ENCODE peak calls at places on chromosomes 16 and 17, in six cellular contexts. K, H, Q, X, F and L are unnamed samples.

GRCh38 chr17:7363311-7363710 is 8.4 kb downstream of the TMEM95 start:
- DNase-seq in Q (peak), X (no peak), H (no peak), F (no peak), K (peak), L (no peak)

GRCh38 chr17:42508426-42509164 is 27.4 kb upstream of the NAGLU start:
- DNase-seq in K (no peak), H (no peak), Q (no peak), X (no peak), F (no peak), L (no peak)

GRCh38 chr17:65530985-65531507 is 30.4 kb downstream of the AXIN2 start:
- DNase-seq in F (peak), H (no peak), Q (peak), X (peak), K (peak), L (no peak)

GRCh38 chr17:44363613-44364159 is at the start of gene FAM171A2:
- DNase-seq in Q (peak), H (peak), K (peak), X (peak), F (peak), L (no peak)

GRCh38 chr16:69031877-69032301 is 73.6 kb upstream of the HAS3 start:
- DNase-seq in X (no peak), Q (no peak), K (no peak), H (no peak), F (no peak), L (no peak)

GRCh38 chr16:11539635-11540034 is 47.1 kb downstream of the LITAF start:
- DNase-seq in F (no peak), Q (no peak), H (no peak), X (no peak), K (no peak), L (no peak)

GRCh38 chr17:1769826-1770477 is 8.1 kb downstream of the SERPINF1 start:
- DNase-seq in F (peak), K (no peak), H (peak), X (no peak), Q (no peak), L (peak)

GRCh38 chr17:36112572-36112971 is 8.9 kb downstream of the CCL4 start:
- DNase-seq in H (no peak), Q (no peak), X (no peak), K (no peak), F (no peak), L (no peak)

GRCh38 chr16:83914091-83914710 is 15.3 kb downstream of the MLYCD start:
- DNase-seq in Q (no peak), X (no peak), F (no peak), H (no peak), K (no peak), L (no peak)

GRCh38 chr16:69223882-69224281 is 36.9 kb downstream of the SNTB2 start:
- DNase-seq in K (peak), X (no peak), Q (peak), H (no peak), F (peak), L (no peak)

GRCh38 chr16:48235556-48236136 is 8.5 kb upstream of the LONP2 start:
- DNase-seq in Q (peak), K (peak), F (no peak), H (no peak), X (no peak), L (no peak)

GRCh38 chr16:50284131-50284911 is 18.0 kb downstream of the ADCY7 start:
- DNase-seq in Q (no peak), K (no peak), F (no peak), H (no peak), X (no peak), L (no peak)

GRCh38 chr17:72618018-72618509 is 474.4 kb downstream of the SLC39A11 start:
- DNase-seq in Q (no peak), X (no peak), K (peak), H (no peak), F (no peak), L (no peak)

GRCh38 chr17:76145231-76146052 is 4.4 kb upstream of the FOXJ1 start:
- DNase-seq in Q (no peak), H (peak), F (no peak), X (no peak), K (no peak), L (no peak)

GRCh38 chr17:57215317-57215716 is 41.0 kb upstream of the MSI2 start:
- DNase-seq in Q (no peak), F (no peak), H (no peak), X (no peak), K (peak), L (no peak)

GRCh38 chr17:32514587-32514986 is 27.8 kb downstream of the CDK5R1 start:
- DNase-seq in F (no peak), H (no peak), X (no peak), K (no peak), Q (no peak), L (no peak)

GRCh38 chr16:80583466-80583865 is 42.7 kb downstream of the DYNLRB2 start:
- DNase-seq in F (peak), Q (peak), X (no peak), K (peak), H (no peak), L (no peak)

GRCh38 chr17:78725448-78726021 is 56.5 kb downstream of the CYTH1 start:
- DNase-seq in Q (no peak), H (no peak), K (no peak), F (no peak), X (no peak), L (no peak)

GRCh38 chr16:89275284-89275584 is 57.7 kb downstream of the ZNF778 start:
- DNase-seq in X (no peak), Q (no peak), H (no peak), F (no peak), K (no peak), L (no peak)

GRCh38 chr16:12089492-12090161 is 113.1 kb downstream of the SNX29 start:
- DNase-seq in X (no peak), Q (peak), F (peak), K (peak), H (peak), L (no peak)

GRCh38 chr16:81444448-81445121 is at the start of gene CMIP:
- DNase-seq in F (peak), H (peak), Q (peak), K (peak), X (peak), L (no peak)

GRCh38 chr17:19570497-19571151 is 37.0 kb downstream of the SLC47A1 start:
- DNase-seq in Q (no peak), F (no peak), H (no peak), K (no peak), X (no peak), L (no peak)

GRCh38 chr16:30802971-30803370 is 16.0 kb upstream of the ZNF629 start:
- DNase-seq in X (no peak), K (no peak), H (no peak), F (no peak), Q (no peak), L (no peak)

GRCh38 chr16:82059161-82059982 is 24.3 kb downstream of the HSD17B2 start:
- DNase-seq in H (no peak), X (no peak), K (no peak), Q (no peak), F (no peak), L (no peak)

GRCh38 chr16:55490301-55490700 is 11.3 kb downstream of the MMP2 start:
- DNase-seq in X (no peak), K (no peak), H (no peak), Q (no peak), F (no peak), L (no peak)

GRCh38 chr16:89174877-89175276 is 3.3 kb downstream of the CDH15 start:
- DNase-seq in K (no peak), H (no peak), F (no peak), Q (no peak), X (no peak), L (no peak)

GRCh38 chr17:29059281-29059680 is 16.3 kb downstream of the PIPOX start:
- DNase-seq in Q (peak), F (peak), K (peak), X (no peak), H (no peak), L (no peak)

GRCh38 chr17:71467719-71468118 is 653.1 kb upstream of the SOX9 start:
- DNase-seq in K (no peak), H (no peak), F (no peak), Q (no peak), X (no peak), L (no peak)

GRCh38 chr16:86819523-86819887 is 241.2 kb downstream of the FOXL1 start:
- DNase-seq in X (no peak), F (no peak), Q (no peak), K (peak), H (no peak), L (no peak)

GRCh38 chr16:86818701-86819522 is 240.6 kb downstream of the FOXL1 start:
- DNase-seq in K (no peak), H (no peak), F (no peak), X (no peak), Q (no peak), L (no peak)

GRCh38 chr16:86812363-86812970 is 234.1 kb downstream of the FOXL1 start:
- DNase-seq in H (no peak), X (no peak), K (no peak), Q (no peak), F (no peak), L (no peak)

GRCh38 chr16:86814256-86814655 is 235.9 kb downstream of the FOXL1 start:
- DNase-seq in H (no peak), Q (no peak), K (no peak), X (no peak), F (no peak), L (no peak)

DNA sequence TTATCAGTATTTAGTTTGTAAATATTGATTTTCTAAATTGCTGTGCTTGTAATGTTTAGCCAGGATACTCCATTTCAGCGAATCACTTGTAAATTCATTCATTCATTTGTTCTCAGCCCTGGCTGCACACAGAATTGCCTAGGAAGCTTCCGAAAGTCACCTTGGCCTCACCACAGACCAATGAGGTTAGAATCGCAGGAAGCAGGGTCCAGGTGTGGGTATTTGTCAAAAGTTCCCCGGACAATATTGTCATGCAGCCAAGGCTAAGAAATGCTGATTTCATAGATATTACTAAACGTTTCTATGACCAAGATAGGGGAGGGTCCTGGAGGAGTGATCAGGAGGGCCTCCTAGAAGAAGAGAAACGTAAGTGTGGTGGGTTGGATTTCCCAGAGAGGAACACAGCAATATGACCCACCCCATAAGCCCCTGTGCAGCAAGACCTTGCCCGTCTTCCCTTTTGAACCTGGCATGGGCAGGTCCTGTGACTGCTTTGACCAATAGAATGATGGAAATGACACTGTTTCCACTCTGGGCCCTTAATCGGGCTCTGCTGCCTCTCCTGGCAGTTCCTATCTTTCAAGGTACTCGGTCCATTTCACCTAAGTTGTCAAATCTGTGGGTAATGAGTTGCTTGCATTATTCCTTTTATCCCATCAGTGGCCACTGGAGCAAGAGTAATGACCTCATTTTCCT is 238.7 kb downstream of the FOXL1 start:
- DNase-seq in X (no peak), K (no peak), Q (no peak), H (no peak), F (no peak), L (no peak)
- TF ChIP-seq CTCF in X (no peak), K (no peak), Q (no peak), H (no peak), F (no peak), L (no peak)

DNA sequence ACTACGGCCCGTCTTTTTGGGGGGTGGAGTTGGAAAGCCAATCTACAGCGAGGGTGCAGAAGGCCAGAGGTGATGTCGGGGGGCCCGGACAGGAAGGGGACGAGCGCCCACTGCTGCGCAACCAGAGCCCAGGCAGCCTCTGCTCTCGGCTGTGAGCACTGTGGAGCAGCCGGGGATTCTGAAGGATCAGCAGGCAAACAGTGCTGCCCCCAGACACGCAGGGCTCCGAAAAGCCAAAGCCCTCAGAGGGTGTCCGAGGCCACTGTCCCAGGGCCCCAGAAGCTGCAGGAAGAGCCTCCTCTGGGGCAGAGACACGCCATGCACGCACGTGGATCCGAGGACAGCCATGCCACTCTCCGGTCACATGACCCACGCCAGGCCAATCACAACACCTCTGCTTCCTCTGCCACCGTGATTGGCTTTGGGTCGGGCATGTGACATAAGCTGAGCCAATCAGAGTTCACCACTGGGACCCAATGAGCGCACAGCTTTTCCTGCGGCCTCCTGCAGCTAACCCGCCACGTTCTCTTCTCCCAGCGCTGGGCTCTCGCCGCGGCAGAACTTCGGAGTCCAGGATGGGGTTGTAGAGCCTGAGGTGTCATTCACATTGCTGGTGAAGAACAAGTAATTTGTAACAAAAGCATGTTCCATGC is 40.7 kb downstream of the ACTG1 start:
- DNase-seq in H (peak), K (peak), X (no peak), F (peak), Q (no peak), L (no peak)
- TF ChIP-seq CTCF in H (no peak), K (peak), X (no peak), F (peak), Q (no peak), L (no peak)

GRCh38 chr17:2796164-2797140 is at the start of gene RAP1GAP2:
- DNase-seq in F (no peak), Q (no peak), K (no peak), H (no peak), X (no peak), L (no peak)
- TF ChIP-seq CTCF in F (no peak), Q (no peak), K (no peak), H (no peak), X (no peak), L (no peak)

GRCh38 chr16:86215233-86215978 is 294.9 kb upstream of the FOXF1 start:
- DNase-seq in H (no peak), X (no peak), K (no peak), Q (peak), F (no peak), L (no peak)

GRCh38 chr16:86215979-86216585 is 294.2 kb upstream of the FOXF1 start:
- DNase-seq in H (no peak), K (no peak), F (no peak), X (no peak), Q (no peak), L (no peak)

GRCh38 chr16:86213427-86214205 is 296.7 kb upstream of the FOXF1 start:
- DNase-seq in K (no peak), F (no peak), H (no peak), X (no peak), Q (no peak), L (no peak)

GRCh38 chr16:86212706-86213426 is 297.5 kb upstream of the FOXF1 start:
- DNase-seq in H (no peak), K (no peak), F (no peak), Q (no peak), X (no peak), L (no peak)

GRCh38 chr16:86214326-86215232 is 295.7 kb upstream of the FOXF1 start:
- DNase-seq in X (no peak), H (no peak), Q (peak), K (no peak), F (no peak), L (no peak)
- TF ChIP-seq CTCF in X (no peak), H (no peak), Q (no peak), K (no peak), F (no peak), L (no peak)

GRCh38 chr16:27228036-27228435 is 24.7 kb downstream of the KDM8 start:
- DNase-seq in H (no peak), Q (no peak), X (no peak), F (no peak), K (no peak), L (no peak)
- TF ChIP-seq CTCF in H (no peak), Q (no peak), X (no peak), F (no peak), K (no peak), L (no peak)

GRCh38 chr17:17774009-17774881 is 62.5 kb downstream of the SREBF1 start:
- DNase-seq in F (peak), Q (peak), K (peak), H (no peak), X (no peak), L (peak)
- TF ChIP-seq CTCF in F (peak), Q (peak), K (peak), H (no peak), X (no peak), L (peak)

GRCh38 chr16:66165879-66166278 is 200.6 kb upstream of the CDH5 start:
- DNase-seq in X (no peak), K (no peak), Q (peak), H (no peak), F (no peak), L (no peak)

GRCh38 chr16:66166451-66166850 is 200.0 kb upstream of the CDH5 start:
- DNase-seq in H (no peak), K (no peak), Q (peak), F (no peak), X (no peak), L (no peak)

GRCh38 chr16:66168777-66169176 is 197.7 kb upstream of the CDH5 start:
- DNase-seq in Q (no peak), H (no peak), F (no peak), X (no peak), K (no peak), L (no peak)

GRCh38 chr16:66169817-66170216 is 196.7 kb upstream of the CDH5 start:
- DNase-seq in H (no peak), X (no peak), F (no peak), K (no peak), Q (no peak), L (no peak)

DNA sequence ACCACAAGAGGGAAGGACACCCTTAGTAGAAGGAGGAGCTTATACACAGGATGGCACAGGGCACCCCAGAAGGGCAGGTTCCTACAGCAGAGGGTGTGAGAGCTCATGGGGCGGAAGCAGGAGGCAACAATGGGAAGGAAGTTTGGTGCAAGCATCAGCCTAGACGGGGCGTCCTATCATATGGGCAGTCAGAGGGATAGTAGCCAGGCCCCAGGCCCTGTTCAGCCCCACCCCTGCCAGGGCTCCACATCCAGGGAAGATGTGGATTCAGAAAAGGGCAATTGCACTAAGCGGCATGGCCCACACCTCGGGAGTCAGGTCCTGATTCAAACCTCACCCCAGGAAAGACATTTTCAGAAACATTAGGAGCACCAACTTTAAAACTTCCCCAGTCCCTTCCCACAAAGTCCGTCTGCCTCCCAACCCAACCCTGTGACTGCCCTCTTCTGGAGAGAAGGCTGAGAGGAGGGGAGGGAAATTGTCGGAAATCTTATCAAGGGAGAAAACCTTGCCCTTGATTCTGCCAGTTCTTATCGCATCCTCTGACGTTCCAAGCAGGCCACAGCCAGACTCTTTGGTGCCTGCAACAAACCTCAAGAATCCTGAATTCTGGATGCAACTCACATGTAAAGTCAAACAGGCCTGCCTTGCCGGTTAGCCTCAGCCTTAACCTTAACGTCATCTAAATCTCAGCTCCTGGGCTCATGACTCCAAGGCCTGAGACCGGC is 198.8 kb upstream of the CDH5 start:
- DNase-seq in K (no peak), H (peak), X (no peak), F (no peak), Q (peak), L (no peak)
- TF ChIP-seq CTCF in K (peak), H (no peak), X (no peak), F (peak), Q (peak), L (no peak)